ENCODE peak calls at places on chromosomes 4 and X, in seven cellular contexts. One of them, this sample, is unnamed.

GRCh38 chr4:109425405-109425804 is 8.2 kb upstream of the SEC24B start:
- DNase-seq in C1 segment of cervical spinal cord: no peak
- DNase-seq in iPS-NIHi11: no peak
- DNase-seq in NCI-H1930: no peak
- DNase-seq in GM19239: no peak
- DNase-seq in NCI-H2081: no peak
- DNase-seq in activated CD8-positive, alpha-beta T cell treated with anti-CD3 and anti-CD28 coated beads, Interleukin-2, amount 10 ng/mL, durations not matched to agents 7 days and 5 days: no peak
- DNase-seq in this sample: no peak

GRCh38 chrX:123493857-123494256 is 239.0 kb downstream of the THOC2 start:
- DNase-seq in C1 segment of cervical spinal cord: no peak
- DNase-seq in iPS-NIHi11: no peak
- DNase-seq in NCI-H1930: no peak
- DNase-seq in GM19239: no peak
- DNase-seq in NCI-H2081: no peak
- DNase-seq in activated CD8-positive, alpha-beta T cell treated with anti-CD3 and anti-CD28 coated beads, Interleukin-2, amount 10 ng/mL, durations not matched to agents 7 days and 5 days: no peak
- DNase-seq in this sample: no peak

GRCh38 chr4:1996866-1997611 is 11.7 kb downstream of the NELFA start:
- DNase-seq in C1 segment of cervical spinal cord: no peak
- DNase-seq in iPS-NIHi11: no peak
- DNase-seq in NCI-H1930: no peak
- DNase-seq in GM19239: no peak
- DNase-seq in NCI-H2081: no peak
- DNase-seq in activated CD8-positive, alpha-beta T cell treated with anti-CD3 and anti-CD28 coated beads, Interleukin-2, amount 10 ng/mL, durations not matched to agents 7 days and 5 days: no peak
- DNase-seq in this sample: no peak

GRCh38 chr4:150997141-150997540 is 17.9 kb downstream of the LRBA start:
- DNase-seq in C1 segment of cervical spinal cord: no peak
- DNase-seq in iPS-NIHi11: no peak
- DNase-seq in NCI-H1930: no peak
- DNase-seq in GM19239: no peak
- DNase-seq in NCI-H2081: no peak
- DNase-seq in activated CD8-positive, alpha-beta T cell treated with anti-CD3 and anti-CD28 coated beads, Interleukin-2, amount 10 ng/mL, durations not matched to agents 7 days and 5 days: no peak
- DNase-seq in this sample: no peak

GRCh38 chr4:182808673-182809416 is 108.3 kb downstream of the DCTD start:
- DNase-seq in C1 segment of cervical spinal cord: no peak
- DNase-seq in iPS-NIHi11: no peak
- DNase-seq in NCI-H1930: no peak
- DNase-seq in GM19239: peak
- DNase-seq in NCI-H2081: no peak
- DNase-seq in activated CD8-positive, alpha-beta T cell treated with anti-CD3 and anti-CD28 coated beads, Interleukin-2, amount 10 ng/mL, durations not matched to agents 7 days and 5 days: peak
- DNase-seq in this sample: no peak

GRCh38 chr4:6568689-6569332 is 6.2 kb upstream of the MAN2B2 start:
- DNase-seq in C1 segment of cervical spinal cord: no peak
- DNase-seq in iPS-NIHi11: no peak
- DNase-seq in NCI-H1930: no peak
- DNase-seq in GM19239: no peak
- DNase-seq in NCI-H2081: no peak
- DNase-seq in activated CD8-positive, alpha-beta T cell treated with anti-CD3 and anti-CD28 coated beads, Interleukin-2, amount 10 ng/mL, durations not matched to agents 7 days and 5 days: no peak
- DNase-seq in this sample: no peak

GRCh38 chr4:38967260-38968095 is 64.7 kb downstream of the TMEM156 start:
- DNase-seq in C1 segment of cervical spinal cord: no peak
- DNase-seq in iPS-NIHi11: no peak
- DNase-seq in NCI-H1930: peak
- DNase-seq in GM19239: no peak
- DNase-seq in NCI-H2081: no peak
- DNase-seq in activated CD8-positive, alpha-beta T cell treated with anti-CD3 and anti-CD28 coated beads, Interleukin-2, amount 10 ng/mL, durations not matched to agents 7 days and 5 days: no peak
- DNase-seq in this sample: no peak

GRCh38 chr4:30208731-30209435 is 511.3 kb upstream of the PCDH7 start:
- DNase-seq in C1 segment of cervical spinal cord: no peak
- DNase-seq in iPS-NIHi11: no peak
- DNase-seq in NCI-H1930: no peak
- DNase-seq in GM19239: no peak
- DNase-seq in NCI-H2081: no peak
- DNase-seq in activated CD8-positive, alpha-beta T cell treated with anti-CD3 and anti-CD28 coated beads, Interleukin-2, amount 10 ng/mL, durations not matched to agents 7 days and 5 days: no peak
- DNase-seq in this sample: no peak

GRCh38 chr4:3248178-3248480 is 830 bp upstream of the MSANTD1 start:
- DNase-seq in C1 segment of cervical spinal cord: no peak
- DNase-seq in iPS-NIHi11: no peak
- DNase-seq in NCI-H1930: no peak
- DNase-seq in GM19239: no peak
- DNase-seq in NCI-H2081: no peak
- DNase-seq in activated CD8-positive, alpha-beta T cell treated with anti-CD3 and anti-CD28 coated beads, Interleukin-2, amount 10 ng/mL, durations not matched to agents 7 days and 5 days: no peak
- DNase-seq in this sample: no peak

GRCh38 chr4:48604041-48604440 is 114.0 kb downstream of the ZAR1 start:
- DNase-seq in C1 segment of cervical spinal cord: no peak
- DNase-seq in iPS-NIHi11: no peak
- DNase-seq in NCI-H1930: no peak
- DNase-seq in GM19239: no peak
- DNase-seq in NCI-H2081: no peak
- DNase-seq in activated CD8-positive, alpha-beta T cell treated with anti-CD3 and anti-CD28 coated beads, Interleukin-2, amount 10 ng/mL, durations not matched to agents 7 days and 5 days: no peak
- DNase-seq in this sample: no peak

GRCh38 chrX:49042581-49043219 is 457 bp downstream of the TFE3 start:
- DNase-seq in C1 segment of cervical spinal cord: no peak
- DNase-seq in iPS-NIHi11: no peak
- DNase-seq in NCI-H1930: no peak
- DNase-seq in GM19239: no peak
- DNase-seq in NCI-H2081: no peak
- DNase-seq in activated CD8-positive, alpha-beta T cell treated with anti-CD3 and anti-CD28 coated beads, Interleukin-2, amount 10 ng/mL, durations not matched to agents 7 days and 5 days: no peak
- DNase-seq in this sample: no peak

This sample was measured in upper lobe of right lung.